ENCODE peak calls at places on chromosomes 5 and 9, in nine cellular contexts. C is stomach, E is upper lobe of left lung, V is HepG2, Z is ovary, S is transverse colon, X is H1, L is SK-N-SH, Q is GM12878. H is an unnamed sample. For H3K4me1 and H3K36me3, the result is how much of the 10 kb centered on the place peaks cover.

GRCh38 chr9:35569206-35569605 is 35.9 kb upstream of the TESK1 start:
- DNase-seq in C (no peak), E (no peak), V (no peak), Z (no peak), S (no peak), X (no peak), L (no peak), Q (peak), H (no peak)

GRCh38 chr5:34548086-34548403 is 108.1 kb upstream of the RAI14 start:
- DNase-seq in C (no peak), E (no peak), V (no peak), Z (no peak), S (no peak), X (no peak), L (no peak), Q (no peak), H (no peak)

GRCh38 chr9:14251146-14252071 is 62.5 kb downstream of the NFIB start:
- DNase-seq in C (peak), E (peak), V (peak), Z (peak), S (peak), X (no peak), L (no peak), Q (peak), H (peak)

GRCh38 chr9:135989722-135990467 is 28.7 kb upstream of the UBAC1 start:
- DNase-seq in C (peak), E (peak), V (no peak), Z (no peak), S (no peak), X (no peak), L (no peak), Q (no peak), H (no peak)

GRCh38 chr5:151110992-151111391 is 30.2 kb upstream of the TNIP1 start:
- DNase-seq in C (no peak), E (no peak), V (no peak), Z (no peak), S (no peak), X (no peak), L (no peak), Q (no peak), H (no peak)

GRCh38 chr5:135246605-135246922 is 152.5 kb downstream of the MACROH2A1 start:
- DNase-seq in C (no peak), E (no peak), V (no peak), Z (no peak), S (no peak), X (no peak), L (no peak), Q (no peak), H (peak)

GRCh38 chr9:110958846-110959245 is 79.4 kb downstream of the LPAR1 start:
- DNase-seq in C (no peak), E (no peak), V (no peak), Z (no peak), S (no peak), X (no peak), L (no peak), Q (no peak), H (no peak)

GRCh38 chr5:136814621-136815378 is 449.5 kb upstream of the TRPC7 start:
- DNase-seq in C (no peak), E (no peak), V (no peak), Z (no peak), S (no peak), X (no peak), L (no peak), Q (no peak), H (no peak)

GRCh38 chr5:41507501-41507900 is 2.9 kb downstream of the PLCXD3 start:
- DNase-seq in C (no peak), E (no peak), V (no peak), Z (no peak), S (no peak), X (no peak), L (no peak), Q (no peak), H (no peak)

GRCh38 chr5:181192337-181193046 is 12.5 kb downstream of the TRIM7 start:
- DNase-seq in C (no peak), E (peak), V (no peak), Z (no peak), S (no peak), X (no peak), L (no peak), Q (no peak), H (no peak)

GRCh38 chr9:129333613-129333960 is 155.5 kb upstream of the IER5L start:
- DNase-seq in C (no peak), E (no peak), V (peak), Z (no peak), S (no peak), X (peak), L (no peak), Q (no peak), H (no peak)

GRCh38 chr5:72110401-72111013 is 3.2 kb downstream of the MAP1B start:
- DNase-seq in C (no peak), E (peak), V (no peak), Z (no peak), S (no peak), X (no peak), L (peak), Q (no peak), H (no peak)

GRCh38 chr5:97501286-97501964 is 318.4 kb upstream of the RIOK2 start:
- DNase-seq in C (no peak), E (no peak), V (no peak), Z (no peak), S (no peak), X (no peak), L (no peak), Q (no peak), H (no peak)

GRCh38 chr5:149990518-149991376 is 9.7 kb downstream of the TIGD6 start:
- DNase-seq in C (peak), E (no peak), V (peak), Z (peak), S (peak), X (peak), L (peak), Q (peak), H (peak)

GRCh38 chr5:135245521-135246499 is 153.2 kb downstream of the MACROH2A1 start:
- DNase-seq in C (peak), E (no peak), V (no peak), Z (peak), S (no peak), X (peak), L (no peak), Q (no peak), H (peak)

GRCh38 chr9:1231998-1232919 is 182.1 kb downstream of the DMRT2 start:
- DNase-seq in C (peak), E (no peak), V (peak), Z (no peak), S (peak), X (no peak), L (no peak), Q (no peak), H (peak)

GRCh38 chr5:37831821-37832524 is 7.9 kb downstream of the GDNF start:
- DNase-seq in C (no peak), E (no peak), V (peak), Z (no peak), S (no peak), X (no peak), L (no peak), Q (no peak), H (no peak)

GRCh38 chr5:132684496-132684895 is 10.7 kb downstream of the IL4 start:
- DNase-seq in C (no peak), E (no peak), V (no peak), Z (no peak), S (no peak), X (no peak), L (no peak), Q (no peak), H (no peak)

GRCh38 chr5:14325369-14325768 is 182.2 kb downstream of the TRIO start:
- DNase-seq in C (no peak), E (no peak), V (no peak), Z (no peak), S (no peak), X (no peak), L (no peak), Q (no peak), H (no peak)

GRCh38 chr5:4879075-4879474 is 261.1 kb upstream of the ADAMTS16 start:
- DNase-seq in C (no peak), E (peak), V (no peak), Z (no peak), S (no peak), X (no peak), L (no peak), Q (no peak), H (no peak)

GRCh38 chr5:127004721-127005120 is 25.6 kb downstream of the MARCHF3 start:
- DNase-seq in C (no peak), E (no peak), V (no peak), Z (no peak), S (no peak), X (no peak), L (no peak), Q (no peak), H (no peak)

GRCh38 chr5:157778121-157778805 is 34.8 kb downstream of the LSM11 start:
- DNase-seq in C (peak), E (no peak), V (peak), Z (no peak), S (peak), X (no peak), L (peak), Q (no peak), H (no peak)

GRCh38 chr9:34513567-34514214 is 9.1 kb downstream of the ENHO start:
- DNase-seq in C (peak), E (no peak), V (no peak), Z (no peak), S (no peak), X (peak), L (no peak), Q (no peak), H (peak)

GRCh38 chr5:132003982-132004381 is 7.5 kb downstream of the ACSL6 start:
- DNase-seq in C (no peak), E (no peak), V (no peak), Z (no peak), S (no peak), X (no peak), L (no peak), Q (no peak), H (no peak)

GRCh38 chr9:4849364-4849763 is 56.6 kb downstream of the RCL1 start:
- DNase-seq in C (no peak), E (no peak), V (peak), Z (no peak), S (no peak), X (no peak), L (no peak), Q (no peak), H (no peak)

GRCh38 chr5:40981420-40981819 is 72.1 kb downstream of the C7 start:
- DNase-seq in C (no peak), E (no peak), V (no peak), Z (no peak), S (no peak), X (no peak), L (no peak), Q (no peak), H (no peak)

GRCh38 chr5:17132444-17133083 is 84.9 kb upstream of the BASP1 start:
- DNase-seq in C (no peak), E (no peak), V (no peak), Z (no peak), S (no peak), X (no peak), L (peak), Q (no peak), H (no peak)

GRCh38 chr9:86405086-86405491 is 50.9 kb upstream of the TUT7 start:
- DNase-seq in C (peak), E (no peak), V (peak), Z (no peak), S (no peak), X (no peak), L (no peak), Q (no peak), H (no peak)

GRCh38 chr5:33362915-33363314 is 77.8 kb upstream of the TARS1 start:
- DNase-seq in C (no peak), E (no peak), V (no peak), Z (peak), S (peak), X (no peak), L (no peak), Q (no peak), H (no peak)

GRCh38 chr9:78778843-78779486 is 482.0 kb downstream of the PSAT1 start:
- DNase-seq in C (no peak), E (no peak), V (no peak), Z (no peak), S (no peak), X (no peak), L (no peak), Q (no peak), H (no peak)

GRCh38 chr5:178420424-178420823 is 169.8 kb downstream of the COL23A1 start:
- DNase-seq in C (no peak), E (no peak), V (no peak), Z (no peak), S (no peak), X (no peak), L (peak), Q (no peak), H (no peak)

GRCh38 chr5:159737263-159737662 is 179.0 kb upstream of the ADRA1B start:
- DNase-seq in C (no peak), E (no peak), V (no peak), Z (no peak), S (no peak), X (no peak), L (no peak), Q (no peak), H (no peak)

GRCh38 chr5:9370256-9370655 is 175.6 kb downstream of the SEMA5A start:
- DNase-seq in C (no peak), E (no peak), V (no peak), Z (no peak), S (no peak), X (no peak), L (no peak), Q (no peak), H (no peak)

GRCh38 chr5:122022966-122023365 is 55.1 kb downstream of the LOX start:
- DNase-seq in C (no peak), E (no peak), V (no peak), Z (no peak), S (no peak), X (no peak), L (no peak), Q (no peak), H (no peak)

GRCh38 chr5:42666821-42667325 is 89.7 kb upstream of the CCDC152 start:
- DNase-seq in C (no peak), E (no peak), V (no peak), Z (no peak), S (no peak), X (no peak), L (no peak), Q (no peak), H (no peak)

GRCh38 chr5:39760385-39761198 is 335.8 kb upstream of the DAB2 start:
- DNase-seq in C (no peak), E (no peak), V (no peak), Z (no peak), S (no peak), X (no peak), L (no peak), Q (no peak), H (peak)

GRCh38 chr5:59002162-59002825 is 419.4 kb downstream of the RAB3C start:
- DNase-seq in C (no peak), E (no peak), V (no peak), Z (no peak), S (no peak), X (no peak), L (no peak), Q (no peak), H (no peak)
- TF ChIP-seq EP300 in C (no peak), E (no peak), V (no peak), Z (no peak), S (no peak), X (no peak), L (no peak), Q (no peak), H (no peak)

GRCh38 chr5:170303564-170303963 is 6.0 kb upstream of the LCP2 start:
- DNase-seq in C (no peak), E (no peak), V (no peak), Z (no peak), S (no peak), X (no peak), L (no peak), Q (no peak), H (no peak)
- H3K4me1 ChIP-seq in C (under half), E (under half), V (under half), Z (under half), S (under half), X (under half), L (under half), Q (under half), H (under half)

GRCh38 chr5:69099302-69099701 is 5.5 kb downstream of the SLC30A5 start:
- DNase-seq in C (no peak), E (no peak), V (no peak), Z (no peak), S (no peak), X (no peak), L (no peak), Q (no peak), H (no peak)
- H3K36me3 ChIP-seq in C (half or more), E (half or more), V (under half), Z (under half), S (under half), X (under half), L (under half), Q (under half), H (under half)

GRCh38 chr5:111656580-111656979 is 100.4 kb downstream of the NREP start:
- DNase-seq in C (no peak), E (no peak), V (no peak), Z (no peak), S (no peak), X (no peak), L (no peak), Q (no peak), H (no peak)

GRCh38 chr5:111653408-111653807 is 103.6 kb downstream of the NREP start:
- DNase-seq in C (no peak), E (no peak), V (no peak), Z (no peak), S (no peak), X (no peak), L (no peak), Q (no peak), H (no peak)

GRCh38 chr5:111649516-111649915 is 107.5 kb downstream of the NREP start:
- DNase-seq in C (no peak), E (no peak), V (no peak), Z (no peak), S (no peak), X (no peak), L (no peak), Q (no peak), H (no peak)

GRCh38 chr5:111655169-111655924 is 101.6 kb downstream of the NREP start:
- DNase-seq in C (no peak), E (no peak), V (peak), Z (no peak), S (no peak), X (no peak), L (no peak), Q (no peak), H (no peak)
- TF ChIP-seq EP300 in C (no peak), E (no peak), V (peak), Z (no peak), S (no peak), X (no peak), L (no peak), Q (no peak), H (no peak)

DNA sequence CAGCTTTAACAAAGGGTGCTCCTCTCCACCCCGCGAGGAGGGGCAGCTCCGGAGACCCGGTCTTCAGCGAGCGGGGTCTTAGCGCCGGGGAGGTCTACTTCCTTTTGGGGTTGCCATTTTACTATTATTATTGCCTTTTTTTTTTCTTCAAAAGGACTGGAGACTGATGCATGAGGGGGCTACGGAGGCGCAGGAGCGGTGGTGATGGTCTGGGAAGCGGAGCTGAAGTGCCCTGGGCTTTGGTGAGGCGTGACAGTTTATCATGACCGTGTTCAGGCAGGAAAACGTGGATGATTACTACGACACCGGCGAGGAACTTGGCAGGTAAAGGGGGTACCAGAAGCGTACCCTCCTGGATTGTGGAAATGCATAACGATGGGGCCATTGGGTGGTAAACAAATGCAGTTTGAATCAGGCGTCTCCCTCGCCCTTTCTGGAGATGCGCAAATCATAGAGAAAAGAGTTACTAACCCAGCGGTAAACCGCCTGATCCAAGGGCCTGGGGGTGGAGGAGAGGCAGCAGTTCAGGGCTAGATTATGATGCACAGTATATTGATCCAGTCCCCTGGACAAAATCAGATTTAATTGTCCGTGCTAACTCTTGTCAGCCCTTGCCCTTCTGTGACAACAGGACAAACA is 1.3 kb downstream of the DAPK1 start:
- DNase-seq in C (no peak), E (no peak), V (no peak), Z (no peak), S (no peak), X (no peak), L (peak), Q (no peak), H (no peak)
- H3K4me1 ChIP-seq in C (half or more), E (under half), V (half or more), Z (under half), S (under half), X (under half), L (under half), Q (under half), H (under half)

DNA sequence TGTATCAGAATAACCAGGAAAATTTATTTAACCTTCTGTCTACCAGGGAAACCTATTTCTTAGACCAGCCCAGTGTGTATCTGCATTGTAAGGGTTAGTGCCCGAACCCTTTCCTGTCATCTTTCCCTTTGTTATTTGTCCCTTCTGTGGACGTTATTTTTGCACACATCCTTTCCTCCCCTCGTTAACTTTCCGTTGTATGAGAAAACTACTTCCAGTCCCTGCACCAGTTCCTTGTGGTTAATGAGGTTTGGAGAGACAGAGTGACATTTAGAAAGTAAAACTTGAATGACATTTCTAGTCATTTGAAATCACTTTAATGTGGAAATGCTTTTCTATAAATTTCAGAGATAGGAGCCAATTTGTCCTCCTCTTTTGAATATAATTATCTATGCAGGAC is 4.3 kb upstream of the IFNB1 start:
- DNase-seq in C (no peak), E (no peak), V (no peak), Z (no peak), S (no peak), X (no peak), L (no peak), Q (no peak), H (no peak)
- H3K36me3 ChIP-seq in C (under half), E (under half), V (under half), Z (under half), S (under half), X (under half), L (under half), Q (under half), H (under half)

DNA sequence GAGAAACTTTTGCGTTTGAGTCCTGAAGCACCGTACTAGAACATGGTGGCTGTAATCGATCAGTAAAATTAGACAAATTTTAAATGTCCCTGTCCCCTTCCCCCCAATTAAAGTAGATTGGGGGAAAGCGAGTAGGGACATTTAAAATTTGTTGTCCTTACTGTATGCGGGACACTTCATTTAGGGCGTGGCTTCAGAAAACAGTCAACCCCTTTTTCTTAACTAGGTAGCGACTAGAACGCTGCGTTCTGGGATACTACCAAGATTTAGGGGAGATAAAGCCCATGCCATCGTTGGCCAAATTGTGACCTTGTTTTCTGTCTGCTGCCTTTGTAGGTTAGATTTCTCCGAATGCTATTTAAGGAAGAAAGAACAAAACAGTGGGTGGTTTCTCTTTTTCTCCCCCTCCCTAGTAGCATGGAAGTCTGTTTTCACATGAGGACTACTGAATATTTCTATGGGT is 1.2 kb downstream of the CKS2 start:
- DNase-seq in C (no peak), E (no peak), V (no peak), Z (no peak), S (no peak), X (no peak), L (peak), Q (no peak), H (no peak)
- TF ChIP-seq EP300 in C (no peak), E (no peak), V (no peak), Z (no peak), S (no peak), X (no peak), L (no peak), Q (no peak), H (no peak)